ENCODE peak calls at places on chromosome 18, in eight cellular contexts. W is CD8-positive, alpha-beta memory T cell; Q is IMR-90; C is adrenal gland; E is heart right ventricle; F is endothelial cell of umbilical vein; Z is psoas muscle; Y is neural progenitor cell. A is an unnamed sample.

GRCh38 chr18:3652380-3653262 is 202.6 kb downstream of the TGIF1 start:
- DNase-seq in Q (peak), C (peak), Z (no peak), F (peak), Y (no peak), W (no peak), E (peak), A (no peak)

GRCh38 chr18:34991561-34991960 is 49.7 kb upstream of the MAPRE2 start:
- DNase-seq in E (no peak), W (no peak), Y (no peak), C (peak), F (no peak), Z (no peak), Q (no peak), A (no peak)

GRCh38 chr18:31553800-31554199 is 37.9 kb upstream of the TTR start:
- DNase-seq in Y (no peak), W (no peak), F (no peak), Z (no peak), Q (no peak), E (no peak), C (no peak), A (no peak)

GRCh38 chr18:48024009-48024512 is 93.6 kb upstream of the SMAD2 start:
- DNase-seq in C (no peak), W (no peak), E (no peak), Q (no peak), Y (no peak), Z (no peak), F (no peak), A (no peak)

GRCh38 chr18:63169853-63170252 is 149.7 kb downstream of the BCL2 start:
- DNase-seq in Y (no peak), W (no peak), Z (no peak), E (no peak), C (no peak), Q (no peak), F (no peak), A (no peak)

GRCh38 chr18:73979742-73980141 is 167.9 kb downstream of the FBXO15 start:
- DNase-seq in E (no peak), F (no peak), Q (peak), Z (no peak), C (no peak), Y (no peak), W (no peak), A (no peak)

GRCh38 chr18:46224181-46224775 is 120.1 kb downstream of the HAUS1 start:
- DNase-seq in F (peak), E (no peak), Y (no peak), Q (no peak), C (no peak), W (no peak), Z (no peak), A (no peak)

GRCh38 chr18:2715990-2716389 is 60.5 kb downstream of the SMCHD1 start:
- DNase-seq in W (no peak), E (no peak), F (no peak), C (no peak), Z (no peak), Y (no peak), Q (peak), A (no peak)

GRCh38 chr18:62832282-62832681 is 116.9 kb downstream of the PHLPP1 start:
- DNase-seq in E (no peak), C (no peak), Z (no peak), Q (no peak), W (no peak), Y (no peak), F (peak), A (no peak)

GRCh38 chr18:46281185-46282176 is 177.3 kb downstream of the HAUS1 start:
- DNase-seq in C (peak), Z (peak), Q (peak), E (peak), F (peak), Y (peak), W (peak), A (peak)

GRCh38 chr18:72700961-72701710 is 157.0 kb upstream of the CBLN2 start:
- DNase-seq in F (no peak), Q (peak), C (no peak), W (no peak), Z (no peak), Y (no peak), E (no peak), A (no peak)

GRCh38 chr18:63161032-63161727 is 158.4 kb downstream of the BCL2 start:
- DNase-seq in Y (no peak), E (no peak), F (no peak), C (no peak), Q (no peak), Z (no peak), W (peak), A (no peak)

GRCh38 chr18:63515279-63515678 is 26.9 kb upstream of the SERPINB12 start:
- DNase-seq in C (no peak), F (no peak), E (no peak), Q (no peak), Z (no peak), W (no peak), Y (peak), A (no peak)

GRCh38 chr18:25764777-25765176 is 325.6 kb downstream of the SS18 start:
- DNase-seq in Q (no peak), W (no peak), Z (no peak), Y (no peak), F (no peak), E (no peak), C (no peak), A (no peak)

GRCh38 chr18:77223653-77224052 is 26.0 kb upstream of the GALR1 start:
- DNase-seq in E (no peak), C (no peak), W (no peak), Q (peak), F (no peak), Z (no peak), Y (no peak), A (no peak)

GRCh38 chr18:60157810-60158209 is 214.8 kb downstream of the MC4R start:
- DNase-seq in C (no peak), Z (no peak), F (no peak), W (no peak), Y (no peak), Q (no peak), E (no peak), A (no peak)

GRCh38 chr18:61308795-61309393 is 24.3 kb upstream of the CDH20 start:
- DNase-seq in Q (peak), Z (no peak), W (no peak), F (peak), Y (peak), C (no peak), E (no peak), A (no peak)

GRCh38 chr18:48863432-48864065 is 87.2 kb downstream of the SMAD7 start:
- DNase-seq in Z (no peak), C (peak), W (no peak), Y (no peak), Q (no peak), F (no peak), E (no peak), A (no peak)

GRCh38 chr18:48165104-48165866 is 234.8 kb upstream of the SMAD2 start:
- DNase-seq in W (no peak), Y (no peak), E (no peak), Q (no peak), C (peak), Z (no peak), F (no peak), A (no peak)

GRCh38 chr18:51734576-51734975 is 537.1 kb upstream of the MEX3C start:
- DNase-seq in Q (no peak), E (no peak), C (no peak), Z (no peak), Y (no peak), W (no peak), F (no peak), A (no peak)

GRCh38 chr18:4636957-4637356 is 181.8 kb upstream of the DLGAP1 start:
- DNase-seq in Y (peak), W (no peak), E (peak), C (no peak), Q (no peak), F (no peak), Z (peak), A (no peak)

GRCh38 chr18:63511285-63511684 is 30.9 kb upstream of the SERPINB12 start:
- DNase-seq in Q (peak), E (no peak), C (peak), F (peak), W (no peak), Z (no peak), Y (peak), A (peak)

GRCh38 chr18:28183418-28184078 is 6.6 kb upstream of the CDH2 start:
- DNase-seq in E (no peak), W (no peak), Y (no peak), Z (no peak), F (no peak), Q (peak), C (peak), A (no peak)

GRCh38 chr18:51516478-51517038 is 319.1 kb upstream of the MEX3C start:
- DNase-seq in C (no peak), W (no peak), F (no peak), Q (no peak), Z (no peak), Y (no peak), E (no peak), A (no peak)

GRCh38 chr18:74990563-74991081 is 218.3 kb downstream of the PTGR3 start:
- DNase-seq in W (no peak), F (peak), E (no peak), Z (no peak), Q (peak), C (no peak), Y (no peak), A (no peak)

GRCh38 chr18:6718255-6718654 is 11.3 kb upstream of the ARHGAP28 start:
- DNase-seq in W (no peak), C (no peak), E (no peak), F (no peak), Q (no peak), Z (no peak), Y (no peak), A (no peak)

GRCh38 chr18:48920408-48921038 is 30.2 kb downstream of the SMAD7 start:
- DNase-seq in E (no peak), Z (no peak), C (peak), W (no peak), F (no peak), Q (no peak), Y (peak), A (no peak)

GRCh38 chr18:55079481-55080350 is 120.5 kb upstream of the CCDC68 start:
- DNase-seq in F (no peak), W (no peak), Q (no peak), Z (peak), C (no peak), Y (no peak), E (no peak), A (no peak)

GRCh38 chr18:79936641-79937040 is 14.8 kb downstream of the SLC66A2 start:
- DNase-seq in F (no peak), Q (no peak), E (no peak), W (no peak), C (no peak), Z (peak), Y (no peak), A (no peak)

GRCh38 chr18:27728659-27729058 is 448.3 kb downstream of the CDH2 start:
- DNase-seq in W (no peak), F (no peak), Q (no peak), Y (no peak), Z (no peak), E (no peak), C (no peak), A (no peak)

GRCh38 chr18:53004798-53005197 is 664.8 kb downstream of the DCC start:
- DNase-seq in Z (no peak), E (no peak), F (no peak), C (no peak), Q (no peak), W (no peak), Y (no peak), A (no peak)

GRCh38 chr18:48804856-48805610 is 145.7 kb downstream of the SMAD7 start:
- DNase-seq in Y (no peak), F (no peak), Q (no peak), W (no peak), C (peak), E (no peak), Z (peak), A (no peak)

GRCh38 chr18:32911660-32912284 is 138.9 kb upstream of the KLHL14 start:
- DNase-seq in E (no peak), W (no peak), F (no peak), Z (no peak), Q (peak), Y (no peak), C (no peak), A (no peak)

DNA sequence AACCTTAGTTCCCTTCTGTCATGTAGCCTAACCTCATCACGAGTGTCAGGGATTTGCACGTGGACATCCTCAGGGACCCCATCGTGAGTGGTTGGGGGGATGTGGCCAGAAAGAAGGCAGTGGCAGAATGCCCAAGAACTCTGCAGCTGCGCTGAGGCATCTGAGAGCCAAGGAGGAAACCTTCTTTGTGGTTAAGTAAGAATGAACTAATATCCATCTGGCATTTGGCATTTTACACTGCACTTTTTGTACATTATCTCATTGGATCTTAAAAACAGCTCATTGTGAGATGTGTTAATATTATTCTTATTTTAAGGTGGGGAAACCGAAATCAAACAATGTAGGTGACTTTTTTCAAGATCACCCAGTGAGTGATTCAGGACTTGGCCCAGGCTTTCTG is 32.6 kb upstream of the APCDD1 start:
- DNase-seq in F (no peak), W (no peak), C (no peak), Y (no peak), Q (peak), E (no peak), Z (peak), A (no peak)
- H3K27ac ChIP-seq in F (no peak), W (no peak), C (no peak), Y (no peak), Q (no peak), E (no peak), Z (no peak), A (no peak)

GRCh38 chr18:683531-683930 is 26.1 kb downstream of the TYMS start:
- DNase-seq in Q (no peak), F (no peak), Y (no peak), C (peak), E (no peak), Z (no peak), W (no peak), A (no peak)

GRCh38 chr18:685438-685837 is 27.0 kb downstream of the ENOSF1 start:
- DNase-seq in W (no peak), Z (no peak), Y (peak), C (no peak), E (no peak), F (no peak), Q (no peak), A (no peak)

GRCh38 chr18:688322-688721 is 24.1 kb downstream of the ENOSF1 start:
- DNase-seq in F (no peak), E (no peak), C (peak), Y (no peak), Q (no peak), W (no peak), Z (no peak), A (no peak)

GRCh38 chr18:682833-683232 is 25.4 kb downstream of the TYMS start:
- DNase-seq in C (no peak), E (no peak), F (no peak), Q (no peak), W (no peak), Z (no peak), Y (no peak), A (no peak)

GRCh38 chr18:686339-687111 is 25.9 kb downstream of the ENOSF1 start:
- DNase-seq in Y (peak), Q (peak), Z (no peak), E (no peak), F (no peak), C (peak), W (no peak), A (no peak)
- H3K27ac ChIP-seq in Y (peak), Q (no peak), Z (no peak), E (no peak), F (no peak), C (no peak), W (no peak), A (peak)

GRCh38 chr18:23540867-23541266 is 37.6 kb downstream of the RMC1 start:
- DNase-seq in C (peak), E (no peak), W (no peak), Y (no peak), Q (peak), F (no peak), Z (no peak), A (no peak)

GRCh38 chr18:23539911-23540475 is 36.7 kb downstream of the RMC1 start:
- DNase-seq in Z (no peak), Y (no peak), C (peak), F (no peak), W (no peak), Q (no peak), E (no peak), A (no peak)

GRCh38 chr18:23538040-23538439 is 34.7 kb downstream of the RMC1 start:
- DNase-seq in Y (no peak), W (no peak), F (no peak), C (peak), E (no peak), Z (no peak), Q (no peak), A (no peak)

GRCh38 chr18:23538870-23539269 is 35.6 kb downstream of the RMC1 start:
- DNase-seq in W (no peak), C (no peak), Q (peak), E (no peak), Y (no peak), Z (no peak), F (no peak), A (no peak)

GRCh38 chr18:23539298-23539697 is 36.0 kb downstream of the RMC1 start:
- DNase-seq in E (no peak), Z (no peak), C (no peak), W (no peak), Q (no peak), Y (no peak), F (no peak), A (no peak)
- H3K27ac ChIP-seq in E (no peak), Z (no peak), C (no peak), W (no peak), Q (no peak), Y (no peak), F (no peak), A (no peak)

GRCh38 chr18:57755473-57756067 is 47.5 kb downstream of the ATP8B1 start:
- DNase-seq in Q (no peak), W (no peak), E (no peak), C (no peak), Y (no peak), Z (no peak), F (no peak), A (no peak)
- H3K27ac ChIP-seq in Q (no peak), W (no peak), E (no peak), C (no peak), Y (no peak), Z (peak), F (no peak), A (no peak)

GRCh38 chr18:12027480-12027879 is 46.2 kb downstream of the IMPA2 start:
- DNase-seq in Z (no peak), Y (no peak), Q (no peak), F (no peak), E (no peak), C (peak), W (no peak), A (no peak)
- H3K27ac ChIP-seq in Z (peak), Y (no peak), Q (no peak), F (no peak), E (peak), C (peak), W (no peak), A (no peak)

GRCh38 chr18:12335503-12335902 is 27.5 kb downstream of the TUBB6 start:
- DNase-seq in Y (no peak), Q (no peak), E (no peak), Z (no peak), W (no peak), F (no peak), C (no peak), A (no peak)
- H3K27ac ChIP-seq in Y (peak), Q (no peak), E (peak), Z (no peak), W (no peak), F (no peak), C (no peak), A (no peak)